ENCODE peak calls at places on chromosome 3, in four cellular contexts. One of them, this sample, is unnamed.

GRCh38 chr3:50238549-50239026 is 2.6 kb downstream of the GNAI2 start:
- DNase-seq in GM12878: no peak
- DNase-seq in GM12891: no peak
- DNase-seq in K562: no peak
- DNase-seq in this sample: no peak

GRCh38 chr3:38649500-38650247 is at the start of gene SCN5A:
- DNase-seq in GM12878: no peak
- DNase-seq in GM12891: peak
- DNase-seq in K562: peak
- DNase-seq in this sample: peak

GRCh38 chr3:71468311-71469130 is 115.0 kb downstream of the FOXP1 start:
- DNase-seq in GM12878: no peak
- DNase-seq in GM12891: no peak
- DNase-seq in K562: no peak
- DNase-seq in this sample: no peak

GRCh38 chr3:196735751-196736150 is 3.9 kb upstream of the PAK2 start:
- DNase-seq in GM12878: no peak
- DNase-seq in GM12891: no peak
- DNase-seq in K562: no peak
- DNase-seq in this sample: no peak

GRCh38 chr3:138132239-138132638 is at the start of gene A4GNT:
- DNase-seq in GM12878: no peak
- DNase-seq in GM12891: no peak
- DNase-seq in K562: no peak
- DNase-seq in this sample: no peak

GRCh38 chr3:48474619-48475018 is 28.1 kb downstream of the ATRIP start:
- DNase-seq in GM12878: no peak
- DNase-seq in GM12891: no peak
- DNase-seq in K562: no peak
- DNase-seq in this sample: no peak

GRCh38 chr3:87501076-87501475 is 224.7 kb upstream of the POU1F1 start:
- DNase-seq in GM12878: no peak
- DNase-seq in GM12891: no peak
- DNase-seq in K562: no peak
- DNase-seq in this sample: no peak

GRCh38 chr3:55097441-55097840 is 169.6 kb upstream of the LRTM1 start:
- DNase-seq in GM12878: no peak
- DNase-seq in GM12891: no peak
- DNase-seq in K562: no peak
- DNase-seq in this sample: no peak

GRCh38 chr3:169668957-169669681 is 5.6 kb upstream of the MECOM start:
- DNase-seq in GM12878: no peak
- DNase-seq in GM12891: no peak
- DNase-seq in K562: peak
- DNase-seq in this sample: no peak

GRCh38 chr3:183211390-183211789 is 41.7 kb upstream of the B3GNT5 start:
- DNase-seq in GM12878: no peak
- DNase-seq in GM12891: no peak
- DNase-seq in K562: no peak
- DNase-seq in this sample: peak

GRCh38 chr3:100400424-100400781 is 486 bp downstream of the TOMM70 start:
- DNase-seq in GM12878: no peak
- DNase-seq in GM12891: no peak
- DNase-seq in K562: no peak
- DNase-seq in this sample: no peak

GRCh38 chr3:177686671-177687070 is 489.4 kb upstream of the TBL1XR1 start:
- DNase-seq in GM12878: no peak
- DNase-seq in GM12891: no peak
- DNase-seq in K562: no peak
- DNase-seq in this sample: no peak

GRCh38 chr3:40237892-40238571 is 71.5 kb upstream of the EIF1B start:
- DNase-seq in GM12878: no peak
- DNase-seq in GM12891: no peak
- DNase-seq in K562: no peak
- DNase-seq in this sample: no peak

GRCh38 chr3:13895155-13896105 is 15.6 kb upstream of the WNT7A start:
- DNase-seq in GM12878: peak
- DNase-seq in GM12891: peak
- DNase-seq in K562: peak
- DNase-seq in this sample: no peak

GRCh38 chr3:6220361-6220957 is 640.5 kb upstream of the GRM7 start:
- DNase-seq in GM12878: no peak
- DNase-seq in GM12891: no peak
- DNase-seq in K562: no peak
- DNase-seq in this sample: no peak

GRCh38 chr3:57152150-57152549 is 13.0 kb downstream of the IL17RD start:
- DNase-seq in GM12878: no peak
- DNase-seq in GM12891: no peak
- DNase-seq in K562: no peak
- DNase-seq in this sample: no peak

GRCh38 chr3:59535791-59536221 is 486.0 kb upstream of the CFAP20DC start:
- DNase-seq in GM12878: no peak
- DNase-seq in GM12891: no peak
- DNase-seq in K562: no peak
- DNase-seq in this sample: no peak

GRCh38 chr3:13277130-13277783 is 142.9 kb downstream of the NUP210 start:
- DNase-seq in GM12878: no peak
- DNase-seq in GM12891: no peak
- DNase-seq in K562: no peak
- DNase-seq in this sample: no peak

GRCh38 chr3:66572938-66573710 is 72.3 kb upstream of the LRIG1 start:
- DNase-seq in GM12878: no peak
- DNase-seq in GM12891: no peak
- DNase-seq in K562: peak
- DNase-seq in this sample: no peak

GRCh38 chr3:31196881-31197364 is 302.5 kb upstream of the GADL1 start:
- DNase-seq in GM12878: no peak
- DNase-seq in GM12891: no peak
- DNase-seq in K562: no peak
- DNase-seq in this sample: no peak

GRCh38 chr3:98778383-98778782 is 15.2 kb downstream of the ST3GAL6 start:
- DNase-seq in GM12878: no peak
- DNase-seq in GM12891: no peak
- DNase-seq in K562: no peak
- DNase-seq in this sample: peak

GRCh38 chr3:98780343-98780742 is 17.2 kb downstream of the ST3GAL6 start:
- DNase-seq in GM12878: no peak
- DNase-seq in GM12891: no peak
- DNase-seq in K562: no peak
- DNase-seq in this sample: no peak

GRCh38 chr3:98779936-98780335 is 16.8 kb downstream of the ST3GAL6 start:
- DNase-seq in GM12878: no peak
- DNase-seq in GM12891: no peak
- DNase-seq in K562: no peak
- DNase-seq in this sample: no peak

GRCh38 chr3:98777801-98778220 is 14.7 kb downstream of the ST3GAL6 start:
- DNase-seq in GM12878: no peak
- DNase-seq in GM12891: no peak
- DNase-seq in K562: no peak
- DNase-seq in this sample: no peak

GRCh38 chr3:98778852-98779379 is 15.8 kb downstream of the ST3GAL6 start:
- DNase-seq in GM12878: no peak
- DNase-seq in GM12891: no peak
- DNase-seq in K562: no peak
- DNase-seq in this sample: no peak
- TF ChIP-seq SPI1 in GM12878: no peak
- TF ChIP-seq SPI1 in GM12891: no peak
- TF ChIP-seq SPI1 in K562: no peak
- TF ChIP-seq SPI1 in this sample: no peak

DNA sequence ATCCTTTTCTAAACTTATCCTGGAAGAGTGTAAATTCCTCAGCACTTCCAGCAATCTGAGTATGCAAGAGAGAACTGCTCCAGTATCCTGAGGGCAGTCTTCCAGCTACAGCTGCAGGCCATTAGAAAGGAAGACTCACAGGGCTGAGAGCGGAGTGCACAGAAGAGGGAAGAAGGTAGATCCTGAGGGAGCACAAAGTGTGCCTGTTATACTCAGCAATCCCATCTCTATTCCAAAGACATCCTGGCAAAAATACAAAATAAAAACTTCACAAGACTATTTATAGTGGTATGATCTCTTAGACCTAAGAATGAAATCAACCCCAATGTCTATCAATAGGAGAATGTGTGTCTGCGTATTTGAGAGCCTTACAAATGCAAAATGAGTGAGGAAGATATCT is 292.0 kb downstream of the ZIC1 start:
- DNase-seq in GM12878: no peak
- DNase-seq in GM12891: no peak
- DNase-seq in K562: no peak
- DNase-seq in this sample: no peak
- TF ChIP-seq SPI1 in GM12878: no peak
- TF ChIP-seq SPI1 in GM12891: no peak
- TF ChIP-seq SPI1 in K562: no peak
- TF ChIP-seq SPI1 in this sample: no peak

GRCh38 chr3:129890125-129890524 is 3.4 kb downstream of the TMCC1 start:
- DNase-seq in GM12878: peak
- DNase-seq in GM12891: no peak
- DNase-seq in K562: no peak
- DNase-seq in this sample: peak
- TF ChIP-seq SPI1 in GM12878: no peak
- TF ChIP-seq SPI1 in GM12891: no peak
- TF ChIP-seq SPI1 in K562: no peak
- TF ChIP-seq SPI1 in this sample: no peak

GRCh38 chr3:127404614-127405598 is 117.1 kb upstream of the PRR20G start:
- DNase-seq in GM12878: no peak
- DNase-seq in GM12891: no peak
- DNase-seq in K562: no peak
- DNase-seq in this sample: no peak
- TF ChIP-seq SPI1 in GM12878: no peak
- TF ChIP-seq SPI1 in GM12891: no peak
- TF ChIP-seq SPI1 in K562: no peak
- TF ChIP-seq SPI1 in this sample: no peak

GRCh38 chr3:168422843-168423242 is 327.1 kb upstream of the GOLIM4 start:
- DNase-seq in GM12878: no peak
- DNase-seq in GM12891: no peak
- DNase-seq in K562: no peak
- DNase-seq in this sample: no peak

GRCh38 chr3:168414149-168414548 is 318.4 kb upstream of the GOLIM4 start:
- DNase-seq in GM12878: no peak
- DNase-seq in GM12891: no peak
- DNase-seq in K562: no peak
- DNase-seq in this sample: no peak

GRCh38 chr3:168416446-168416845 is 320.7 kb upstream of the GOLIM4 start:
- DNase-seq in GM12878: no peak
- DNase-seq in GM12891: no peak
- DNase-seq in K562: no peak
- DNase-seq in this sample: no peak

GRCh38 chr3:168419091-168419490 is 323.4 kb upstream of the GOLIM4 start:
- DNase-seq in GM12878: no peak
- DNase-seq in GM12891: no peak
- DNase-seq in K562: no peak
- DNase-seq in this sample: no peak

DNA sequence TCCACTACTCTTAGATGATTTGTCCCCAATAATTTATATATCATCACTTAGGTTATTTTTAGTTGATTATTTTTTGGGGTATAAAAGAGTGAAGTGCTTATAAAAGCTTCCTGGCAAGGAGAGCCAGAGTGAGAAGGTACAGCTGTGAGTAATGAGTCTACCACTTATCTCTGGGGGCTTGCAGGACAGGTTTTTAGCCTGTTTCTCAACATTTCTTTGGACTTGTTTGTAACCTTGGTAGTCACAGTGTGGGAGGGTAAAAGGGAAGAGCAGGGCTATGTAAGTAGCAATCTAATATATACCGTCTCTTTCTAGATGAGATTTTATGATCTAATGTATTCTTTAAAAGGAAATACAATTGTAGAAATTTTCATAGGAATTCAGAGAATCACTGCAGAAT is 321.3 kb upstream of the GOLIM4 start:
- DNase-seq in GM12878: no peak
- DNase-seq in GM12891: no peak
- DNase-seq in K562: no peak
- DNase-seq in this sample: no peak
- TF ChIP-seq SPI1 in GM12878: no peak
- TF ChIP-seq SPI1 in GM12891: no peak
- TF ChIP-seq SPI1 in K562: no peak
- TF ChIP-seq SPI1 in this sample: no peak

GRCh38 chr3:173862701-173863100 is 465.2 kb downstream of the NLGN1 start:
- DNase-seq in GM12878: no peak
- DNase-seq in GM12891: no peak
- DNase-seq in K562: no peak
- DNase-seq in this sample: no peak
- TF ChIP-seq SPI1 in GM12878: no peak
- TF ChIP-seq SPI1 in GM12891: no peak
- TF ChIP-seq SPI1 in K562: no peak
- TF ChIP-seq SPI1 in this sample: no peak

GRCh38 chr3:135565481-135565880 is 400.0 kb upstream of the PPP2R3A start:
- DNase-seq in GM12878: no peak
- DNase-seq in GM12891: no peak
- DNase-seq in K562: no peak
- DNase-seq in this sample: no peak
- TF ChIP-seq SPI1 in GM12878: no peak
- TF ChIP-seq SPI1 in GM12891: no peak
- TF ChIP-seq SPI1 in K562: no peak
- TF ChIP-seq SPI1 in this sample: no peak

DNA sequence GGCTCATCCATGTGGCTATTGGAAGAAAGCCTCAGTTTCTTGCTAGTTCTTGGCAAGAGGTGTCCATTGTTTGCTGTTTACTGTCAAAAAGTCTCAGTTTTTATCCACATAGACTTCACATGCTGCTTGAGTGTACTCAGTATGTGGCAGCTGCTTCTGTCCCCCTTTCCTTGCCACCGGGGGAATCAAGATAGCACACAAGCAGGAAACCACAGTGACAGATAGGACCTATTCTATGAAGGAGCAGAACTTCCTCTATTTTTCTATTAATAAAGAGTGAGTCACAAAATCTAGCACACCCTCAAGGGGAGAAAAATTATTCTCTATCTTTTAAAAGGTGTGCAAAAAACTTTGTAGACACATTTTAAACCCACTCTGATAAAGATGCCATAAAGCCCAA is 121.4 kb upstream of the GMNC start:
- DNase-seq in GM12878: no peak
- DNase-seq in GM12891: no peak
- DNase-seq in K562: no peak
- DNase-seq in this sample: no peak
- TF ChIP-seq SPI1 in GM12878: no peak
- TF ChIP-seq SPI1 in GM12891: no peak
- TF ChIP-seq SPI1 in K562: no peak
- TF ChIP-seq SPI1 in this sample: peak

This sample was measured in HL-60.